ENCODE peak calls at places on chromosomes 7 and 10, in seven cellular contexts. T is psoas muscle, Q is colonic mucosa, M is BE2C, L is neural progenitor cell, B is mammary epithelial cell, E is dorsolateral prefrontal cortex. I is an unnamed sample. For H3K27me3, the result is how much of the 10 kb centered on the place peaks cover.

GRCh38 chr7:75045881-75046280 is 27.7 kb downstream of the RCC1L start:
- DNase-seq in T (no peak), Q (no peak), M (no peak), L (no peak), B (no peak), E (no peak), I (no peak)

GRCh38 chr7:47586925-47587324 is 5.0 kb upstream of the TNS3 start:
- DNase-seq in T (no peak), Q (no peak), M (peak), L (no peak), B (no peak), E (no peak), I (no peak)

GRCh38 chr7:131504157-131504899 is 52.1 kb downstream of the PODXL start:
- DNase-seq in T (no peak), Q (no peak), M (no peak), L (no peak), B (no peak), E (no peak), I (no peak)

GRCh38 chr7:139713835-139714162 is 64.0 kb downstream of the HIPK2 start:
- DNase-seq in T (no peak), Q (no peak), M (no peak), L (no peak), B (no peak), E (no peak), I (no peak)

GRCh38 chr10:51503378-51503777 is 196.0 kb downstream of the CSTF2T start:
- DNase-seq in T (no peak), Q (no peak), M (no peak), L (no peak), B (no peak), E (no peak), I (no peak)

GRCh38 chr10:31927597-31928530 is 767 bp downstream of the ARHGAP12 start:
- DNase-seq in T (peak), Q (peak), M (peak), L (peak), B (peak), E (peak), I (no peak)

GRCh38 chr7:44587843-44588711 is 6.0 kb upstream of the TMED4 start:
- DNase-seq in T (no peak), Q (peak), M (peak), L (no peak), B (peak), E (no peak), I (no peak)

GRCh38 chr7:129494041-129494440 is 8.3 kb upstream of the SMKR1 start:
- DNase-seq in T (no peak), Q (no peak), M (no peak), L (no peak), B (peak), E (no peak), I (peak)

GRCh38 chr10:58412502-58412961 is 27.3 kb downstream of the TFAM start:
- DNase-seq in T (no peak), Q (no peak), M (no peak), L (peak), B (peak), E (no peak), I (peak)

GRCh38 chr10:63464402-63465292 is 1.1 kb downstream of the JMJD1C start:
- DNase-seq in T (no peak), Q (no peak), M (no peak), L (no peak), B (peak), E (no peak), I (no peak)

GRCh38 chr10:78600121-78600665 is 468.6 kb upstream of the ZMIZ1 start:
- DNase-seq in T (no peak), Q (no peak), M (no peak), L (no peak), B (no peak), E (no peak), I (no peak)

GRCh38 chr7:101952355-101953247 is 135.2 kb downstream of the CUX1 start:
- DNase-seq in T (no peak), Q (no peak), M (no peak), L (no peak), B (peak), E (no peak), I (peak)

GRCh38 chr10:60206735-60207134 is 182.9 kb downstream of the ANK3 start:
- DNase-seq in T (no peak), Q (peak), M (no peak), L (no peak), B (peak), E (no peak), I (no peak)

GRCh38 chr10:132383026-132383565 is 13.9 kb upstream of the PWWP2B start:
- DNase-seq in T (peak), Q (no peak), M (no peak), L (no peak), B (no peak), E (peak), I (no peak)

GRCh38 chr7:98551541-98552273 is 65.4 kb upstream of the NPTX2 start:
- DNase-seq in T (no peak), Q (peak), M (no peak), L (no peak), B (no peak), E (no peak), I (no peak)

GRCh38 chr10:33381897-33382578 is 47.6 kb upstream of the NRP1 start:
- DNase-seq in T (no peak), Q (peak), M (no peak), L (peak), B (no peak), E (no peak), I (peak)

GRCh38 chr7:83594076-83594475 is 54.9 kb downstream of the SEMA3E start:
- DNase-seq in T (no peak), Q (no peak), M (no peak), L (no peak), B (no peak), E (no peak), I (no peak)

GRCh38 chr10:119651514-119652327 is 541 bp downstream of the BAG3 start:
- DNase-seq in T (peak), Q (peak), M (no peak), L (peak), B (no peak), E (no peak), I (no peak)

GRCh38 chr10:27104919-27105318 is 4.6 kb upstream of the ANKRD26 start:
- DNase-seq in T (no peak), Q (no peak), M (no peak), L (no peak), B (no peak), E (no peak), I (no peak)

GRCh38 chr10:76382381-76382851 is 951.0 kb downstream of the LRMDA start:
- DNase-seq in T (peak), Q (no peak), M (no peak), L (no peak), B (peak), E (no peak), I (peak)

GRCh38 chr7:1865000-1865808 is 195.1 kb downstream of the ELFN1 start:
- DNase-seq in T (no peak), Q (no peak), M (no peak), L (no peak), B (no peak), E (no peak), I (no peak)

GRCh38 chr7:24741691-24742639 is 15.3 kb downstream of the GSDME start:
- DNase-seq in T (peak), Q (no peak), M (peak), L (no peak), B (peak), E (no peak), I (peak)

GRCh38 chr7:121504478-121504877 is 108.4 kb upstream of the FAM3C start:
- DNase-seq in T (no peak), Q (no peak), M (no peak), L (no peak), B (peak), E (no peak), I (peak)

GRCh38 chr10:104327745-104328635 is 10.3 kb downstream of the ITPRIP start:
- DNase-seq in T (no peak), Q (no peak), M (no peak), L (peak), B (peak), E (no peak), I (peak)

GRCh38 chr7:143882020-143882610 is 19.9 kb downstream of the TCAF1 start:
- DNase-seq in T (peak), Q (peak), M (peak), L (peak), B (no peak), E (peak), I (no peak)

GRCh38 chr7:148862481-148862880 is 21.6 kb downstream of the EZH2 start:
- DNase-seq in T (no peak), Q (no peak), M (no peak), L (no peak), B (no peak), E (no peak), I (no peak)

GRCh38 chr7:289756-290553 is at the start of gene FOXL3:
- DNase-seq in T (no peak), Q (no peak), M (no peak), L (no peak), B (no peak), E (peak), I (no peak)

GRCh38 chr10:24952701-24953349 is 419 bp upstream of the PRTFDC1 start:
- DNase-seq in T (peak), Q (peak), M (peak), L (peak), B (no peak), E (no peak), I (no peak)

GRCh38 chr7:30413864-30414263 is 64.7 kb downstream of the NOD1 start:
- DNase-seq in T (no peak), Q (no peak), M (no peak), L (no peak), B (no peak), E (no peak), I (no peak)

GRCh38 chr10:851891-852290 is 79.6 kb downstream of the LARP4B start:
- DNase-seq in T (no peak), Q (no peak), M (no peak), L (no peak), B (no peak), E (no peak), I (no peak)

GRCh38 chr10:131157899-131158298 is 153.6 kb downstream of the TCERG1L start:
- DNase-seq in T (no peak), Q (no peak), M (no peak), L (no peak), B (no peak), E (peak), I (no peak)

GRCh38 chr7:65251851-65252620 is 121.6 kb upstream of the ZNF92 start:
- DNase-seq in T (peak), Q (peak), M (peak), L (peak), B (peak), E (no peak), I (no peak)

DNA sequence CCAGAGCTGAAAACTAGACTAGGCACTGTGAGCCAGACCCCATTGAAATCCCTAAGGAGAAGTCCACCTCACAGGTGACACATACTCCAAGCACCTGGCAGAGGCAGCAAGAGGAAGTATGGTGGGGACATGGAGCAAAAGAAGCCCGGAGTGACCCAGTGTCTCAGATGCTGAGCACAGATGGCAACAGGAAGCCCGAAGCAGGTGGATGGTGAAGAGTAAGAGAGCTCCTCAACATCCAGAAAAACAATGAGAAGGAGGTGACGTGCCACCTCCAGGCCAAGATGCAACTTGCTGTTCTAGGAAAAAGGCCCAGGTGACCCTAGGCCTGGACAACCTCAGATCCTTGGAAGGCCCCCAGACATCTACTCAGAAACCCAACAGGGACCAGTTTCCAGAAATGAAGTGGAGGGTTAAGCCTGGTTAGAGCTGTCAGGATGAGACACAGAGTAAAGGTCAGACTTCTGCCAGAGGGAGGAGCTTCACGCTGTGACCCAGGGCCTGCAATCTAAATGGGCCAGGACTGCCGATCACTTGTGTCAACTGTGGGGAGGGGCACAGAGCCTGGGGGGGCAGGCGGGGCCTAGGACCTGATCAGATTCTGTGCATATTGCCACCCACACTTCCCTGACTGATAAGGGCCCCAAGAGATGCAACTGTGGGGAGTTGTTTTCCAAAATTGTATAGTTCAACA is 2.4 kb upstream of the COBL start:
- DNase-seq in T (no peak), Q (peak), M (no peak), L (no peak), B (no peak), E (no peak), I (no peak)
- H3K27me3 ChIP-seq in T (under half), Q (under half), M (under half), L (under half), B (under half), E (under half), I (under half)

GRCh38 chr10:48655426-48656240 is 29.0 kb upstream of the WDFY4 start:
- DNase-seq in T (peak), Q (peak), M (peak), L (no peak), B (peak), E (peak), I (no peak)

GRCh38 chr10:48658243-48658888 is 26.3 kb upstream of the WDFY4 start:
- DNase-seq in T (peak), Q (peak), M (peak), L (peak), B (peak), E (peak), I (no peak)

GRCh38 chr10:48656928-48657327 is 27.7 kb upstream of the WDFY4 start:
- DNase-seq in T (no peak), Q (no peak), M (no peak), L (no peak), B (no peak), E (no peak), I (no peak)

GRCh38 chr10:48653944-48654698 is 30.6 kb upstream of the WDFY4 start:
- DNase-seq in T (no peak), Q (no peak), M (no peak), L (no peak), B (no peak), E (no peak), I (no peak)

DNA sequence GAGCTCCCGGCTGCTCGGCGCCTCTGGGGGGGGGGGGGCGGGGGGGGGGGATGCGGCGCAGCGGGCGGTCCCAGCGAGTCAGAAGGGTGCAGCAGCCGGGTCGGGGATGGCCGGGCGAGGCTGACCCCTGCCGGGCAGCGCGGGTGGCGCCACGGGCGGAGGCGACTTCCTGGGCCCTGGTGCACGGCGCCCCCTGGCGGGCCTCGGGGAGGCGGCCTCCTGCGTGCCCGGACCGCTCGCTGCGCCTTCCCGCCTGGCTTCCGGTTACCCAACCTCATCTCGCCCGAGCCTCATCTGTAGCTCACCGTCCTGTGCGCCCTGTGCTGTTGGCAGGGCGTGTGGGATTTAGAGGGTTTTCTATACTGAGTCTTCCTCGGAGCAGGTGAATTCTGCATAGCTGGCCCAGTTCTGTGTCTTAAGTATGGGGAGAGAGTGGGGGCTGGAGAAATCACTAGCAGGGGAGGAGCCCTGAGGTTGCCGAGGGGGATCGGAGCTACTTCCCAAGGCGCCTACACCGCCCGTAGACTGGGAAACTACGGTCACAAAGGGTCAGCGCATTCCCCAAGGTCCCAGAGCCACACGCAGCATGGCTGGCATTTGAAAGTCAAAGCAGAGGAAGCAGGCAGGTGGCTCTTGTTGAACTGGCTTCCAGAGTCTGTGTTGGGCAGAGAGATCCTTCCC is 28.3 kb upstream of the WDFY4 start:
- DNase-seq in T (peak), Q (peak), M (peak), L (peak), B (peak), E (peak), I (peak)
- H3K4me3 ChIP-seq in T (peak), Q (peak), M (peak), L (peak), B (peak), E (peak), I (peak)

DNA sequence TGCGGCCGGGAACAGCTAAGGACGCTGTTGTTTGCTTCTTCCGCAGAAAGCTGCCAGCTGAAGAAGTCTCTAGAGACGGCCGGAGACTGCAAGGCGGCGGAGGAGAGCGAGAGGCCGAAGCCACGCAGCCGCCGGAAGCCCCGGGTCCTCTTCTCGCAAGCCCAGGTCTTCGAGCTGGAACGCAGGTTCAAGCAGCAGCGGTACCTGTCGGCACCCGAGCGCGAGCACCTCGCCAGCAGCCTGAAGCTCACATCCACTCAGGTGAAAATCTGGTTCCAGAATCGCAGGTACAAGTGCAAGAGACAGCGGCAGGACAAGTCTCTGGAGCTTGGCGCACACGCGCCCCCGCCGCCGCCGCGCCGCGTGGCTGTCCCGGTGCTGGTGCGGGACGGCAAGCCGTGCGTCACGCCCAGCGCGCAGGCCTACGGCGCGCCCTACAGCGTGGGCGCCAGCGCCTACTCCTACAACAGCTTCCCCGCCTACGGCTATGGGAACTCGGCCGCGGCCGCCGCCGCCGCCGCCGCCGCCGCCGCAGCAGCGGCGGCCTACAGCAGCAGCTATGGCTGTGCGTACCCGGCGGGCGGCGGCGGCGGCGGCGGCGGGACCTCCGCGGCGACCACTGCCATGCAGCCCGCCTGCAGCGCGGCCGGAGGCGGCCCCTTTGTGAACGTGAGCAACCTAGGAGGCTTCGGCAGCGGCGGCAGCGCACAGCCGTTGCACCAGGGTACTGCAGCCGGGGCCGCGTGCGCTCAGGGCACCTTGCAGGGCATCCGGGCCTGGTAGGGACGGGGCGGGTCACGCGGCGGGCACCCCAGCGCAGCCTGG is 2.4 kb downstream of the NKX2-3 start:
- DNase-seq in T (no peak), Q (no peak), M (peak), L (peak), B (peak), E (no peak), I (no peak)
- TF ChIP-seq CTCF in T (no peak), Q (no peak), M (no peak), L (no peak), B (no peak), E (no peak), I (no peak)

DNA sequence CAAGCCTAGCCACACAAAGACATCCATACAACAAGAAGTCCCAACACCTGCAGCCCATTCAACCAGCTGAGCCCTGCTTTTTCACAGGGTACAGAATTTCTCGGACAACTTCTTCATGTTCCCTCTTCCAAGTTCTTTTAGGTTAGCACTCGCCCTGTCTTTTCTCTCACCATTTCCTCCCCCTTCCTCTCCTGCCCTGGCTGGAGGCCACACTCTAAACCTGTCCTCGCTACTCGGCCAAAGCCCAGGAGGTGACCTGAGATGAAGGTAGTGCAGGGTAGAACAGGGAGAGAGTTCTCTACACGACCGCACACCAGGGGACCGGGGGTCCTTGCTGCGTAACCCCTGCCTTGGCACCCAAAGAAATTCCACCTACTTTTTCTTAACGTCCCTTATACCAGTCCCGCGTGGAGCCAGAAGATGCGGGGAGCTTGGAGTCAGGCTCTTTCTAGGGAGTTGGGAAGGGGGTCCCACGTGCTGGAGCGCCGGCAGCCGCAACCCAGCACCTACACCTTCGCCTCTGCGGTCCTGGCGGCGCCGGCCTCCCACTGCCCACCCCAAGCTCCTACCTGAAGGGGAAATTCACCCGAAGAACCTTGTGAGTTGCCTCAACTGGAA is 16.0 kb upstream of the DLX6 start:
- DNase-seq in T (no peak), Q (no peak), M (no peak), L (peak), B (no peak), E (no peak), I (no peak)
- H3K27me3 ChIP-seq in T (half or more), Q (half or more), M (under half), L (half or more), B (under half), E (half or more), I (under half)

DNA sequence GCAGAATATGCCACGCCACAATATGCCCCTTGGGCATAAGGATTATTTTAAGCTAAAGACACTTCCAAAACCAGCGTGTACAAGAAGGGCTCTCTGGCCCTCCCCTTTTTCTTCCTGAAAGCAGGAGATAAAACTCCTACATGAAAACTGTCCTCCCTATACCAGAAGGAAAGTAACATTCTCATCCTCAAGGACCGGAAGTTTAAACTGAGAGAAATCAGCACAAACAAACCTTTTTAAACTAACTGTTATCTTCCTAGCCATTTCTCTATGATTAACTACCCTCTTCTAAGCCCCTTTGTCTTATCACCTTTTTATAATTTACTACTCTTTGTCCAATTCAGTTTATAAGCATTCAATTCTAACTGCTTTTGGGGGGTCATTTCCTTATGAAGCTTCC is 16.4 kb upstream of the RAPGEF5 start:
- DNase-seq in T (no peak), Q (no peak), M (no peak), L (no peak), B (no peak), E (no peak), I (no peak)
- H3K4me3 ChIP-seq in T (no peak), Q (no peak), M (no peak), L (no peak), B (no peak), E (no peak), I (no peak)

GRCh38 chr7:100400656-100401055 is 27.4 kb downstream of the PILRA start:
- DNase-seq in T (no peak), Q (no peak), M (peak), L (peak), B (no peak), E (no peak), I (no peak)
- TF ChIP-seq CTCF in T (no peak), Q (no peak), M (peak), L (peak), B (no peak), E (no peak), I (no peak)

GRCh38 chr7:134318443-134318842 is 1.7 kb upstream of the SLC35B4 start:
- DNase-seq in T (no peak), Q (no peak), M (no peak), L (no peak), B (no peak), E (no peak), I (no peak)
- H3K27me3 ChIP-seq in T (under half), Q (under half), M (under half), L (under half), B (under half), E (under half), I (under half)